ENCODE peak calls at places on chromosomes 2 and 18, in four cellular contexts. G, Y, E and Q are unnamed samples.

GRCh38 chr18:24212939-24213338 is 74.1 kb downstream of the CABYR start:
- DNase-seq in G (no peak), Y (no peak), E (no peak), Q (no peak)

GRCh38 chr2:207879536-207879935 is 109.8 kb upstream of the FZD5 start:
- DNase-seq in G (no peak), Y (no peak), E (no peak), Q (no peak)

GRCh38 chr2:163347982-163348842 is 387.6 kb downstream of the FIGN start:
- DNase-seq in G (no peak), Y (no peak), E (no peak), Q (no peak)

GRCh38 chr2:181953773-181954537 is 31.7 kb upstream of the PPP1R1C start:
- DNase-seq in G (no peak), Y (peak), E (peak), Q (peak)

GRCh38 chr18:774811-775210 is 37.2 kb downstream of the YES1 start:
- DNase-seq in G (no peak), Y (no peak), E (no peak), Q (no peak)

GRCh38 chr2:145744541-145745386 is 1224.8 kb upstream of the ZEB2 start:
- DNase-seq in G (no peak), Y (no peak), E (no peak), Q (no peak)

GRCh38 chr2:168139791-168140190 is 107.6 kb downstream of the STK39 start:
- DNase-seq in G (no peak), Y (no peak), E (no peak), Q (no peak)

GRCh38 chr2:240250985-240251847 is 110.8 kb upstream of the OTOS start:
- DNase-seq in G (no peak), Y (no peak), E (peak), Q (peak)

GRCh38 chr2:15047184-15047583 is 414.7 kb downstream of the LRATD1 start:
- DNase-seq in G (no peak), Y (no peak), E (no peak), Q (no peak)

GRCh38 chr2:231308631-231309414 is 86.7 kb upstream of the B3GNT7 start:
- DNase-seq in G (no peak), Y (no peak), E (no peak), Q (no peak)

GRCh38 chr18:74204543-74205152 is 56.3 kb downstream of the TIMM21 start:
- DNase-seq in G (no peak), Y (peak), E (peak), Q (no peak)

GRCh38 chr2:112811276-112811831 is 25.2 kb downstream of the IL1B start:
- DNase-seq in G (no peak), Y (no peak), E (no peak), Q (no peak)

GRCh38 chr2:150909613-150910012 is 352.1 kb downstream of the RBM43 start:
- DNase-seq in G (peak), Y (no peak), E (no peak), Q (no peak)